ENCODE peak calls at places on chromosomes 7 and 10, in six cellular contexts. H is kidney epithelial cell, Y is IMR-90, R is GM23248, F is tibial artery, D is GM23338. T is an unnamed sample.
A peak's percentile ranks its signal among the peaks of the same experiment; 100 is the strongest.

GRCh38 chr7:6398943-6399342 is 48.8 kb downstream of the DAGLB start:
- DNase-seq in H (peak; percentile 34), Y (no peak), R (peak; percentile 31), F (no peak), D (peak; percentile 46), T (peak; percentile 86)

GRCh38 chr7:46352335-46352954 is 431.4 kb upstream of the IGFBP3 start:
- DNase-seq in H (peak; percentile 34), Y (peak; percentile 72), R (peak; percentile 74), F (no peak), D (peak; percentile 84), T (peak; percentile 59)

GRCh38 chr7:531777-532176 is 12.1 kb upstream of the PDGFA start:
- DNase-seq in H (no peak), Y (no peak), R (no peak), F (no peak), D (no peak), T (no peak)

GRCh38 chr10:119516381-119517234 is 25.9 kb downstream of the RGS10 start:
- DNase-seq in H (no peak), Y (no peak), R (no peak), F (no peak), D (no peak), T (no peak)

GRCh38 chr10:71780722-71781121 is 7.4 kb upstream of the VSIR start:
- DNase-seq in H (no peak), Y (no peak), R (no peak), F (no peak), D (peak; percentile 46), T (no peak)

GRCh38 chr10:77602231-77602912 is 35.2 kb downstream of the KCNMA1 start:
- DNase-seq in H (no peak), Y (peak; percentile 89), R (peak; percentile 41), F (no peak), D (no peak), T (no peak)

GRCh38 chr10:112842832-112843360 is 107.2 kb upstream of the TCF7L2 start:
- DNase-seq in H (peak; percentile 4), Y (peak; percentile 7), R (peak; percentile 6), F (no peak), D (no peak), T (no peak)

GRCh38 chr7:108118959-108119358 is 11.2 kb downstream of the LAMB4 start:
- DNase-seq in H (no peak), Y (no peak), R (no peak), F (no peak), D (peak; percentile 61), T (no peak)

GRCh38 chr7:157587051-157587450 is 250.2 kb downstream of the DNAJB6 start:
- DNase-seq in H (no peak), Y (no peak), R (no peak), F (no peak), D (no peak), T (no peak)

GRCh38 chr7:37915438-37915837 is 1.2 kb downstream of the SFRP4 start:
- DNase-seq in H (no peak), Y (no peak), R (no peak), F (no peak), D (no peak), T (no peak)

GRCh38 chr10:132193907-132194552 is 7.3 kb downstream of the DPYSL4 start:
- DNase-seq in H (no peak), Y (no peak), R (peak; percentile 43), F (no peak), D (no peak), T (no peak)

GRCh38 chr10:6990891-6991290 is 410.8 kb upstream of the PRKCQ start:
- DNase-seq in H (no peak), Y (no peak), R (no peak), F (no peak), D (no peak), T (no peak)

GRCh38 chr7:75884401-75884800 is 5.6 kb downstream of the RHBDD2 start:
- DNase-seq in H (no peak), Y (no peak), R (no peak), F (no peak), D (no peak), T (no peak)

GRCh38 chr7:102236592-102237287 is 49.9 kb upstream of the SH2B2 start:
- DNase-seq in H (peak; percentile 1), Y (peak; percentile 56), R (peak; percentile 80), F (peak; percentile 59), D (peak; percentile 89), T (peak; percentile 26)

GRCh38 chr10:102642553-102643345 is 1.5 kb upstream of the TRIM8 start:
- DNase-seq in H (no peak), Y (peak; percentile 56), R (peak; percentile 80), F (peak; percentile 73), D (peak; percentile 61), T (peak; percentile 59)

GRCh38 chr10:30589441-30589840 is 40.1 kb downstream of the LYZL2 start:
- DNase-seq in H (no peak), Y (no peak), R (no peak), F (peak; percentile 30), D (peak; percentile 13), T (no peak)

GRCh38 chr10:11454958-11455566 is 156.4 kb downstream of the USP6NL start:
- DNase-seq in H (no peak), Y (no peak), R (no peak), F (no peak), D (peak; percentile 64), T (no peak)

GRCh38 chr10:102341038-102341688 is 54.3 kb upstream of the NFKB2 start:
- DNase-seq in H (no peak), Y (peak; percentile 10), R (peak; percentile 36), F (no peak), D (no peak), T (peak; percentile 61)

GRCh38 chr10:113199459-113199858 is 249.4 kb downstream of the TCF7L2 start:
- DNase-seq in H (peak; percentile 16), Y (peak; percentile 75), R (peak; percentile 72), F (no peak), D (no peak), T (peak; percentile 38)

GRCh38 chr7:13990319-13990983 is 985 bp upstream of the ETV1 start:
- DNase-seq in H (no peak), Y (peak; percentile 37), R (peak; percentile 62), F (peak; percentile 54), D (peak; percentile 96), T (peak; percentile 16)

GRCh38 chr7:157404002-157404401 is 67.2 kb downstream of the DNAJB6 start:
- DNase-seq in H (no peak), Y (no peak), R (no peak), F (no peak), D (no peak), T (no peak)

GRCh38 chr10:11881477-11882417 is 58.6 kb downstream of the PROSER2 start:
- DNase-seq in H (no peak), Y (peak; percentile 23), R (peak; percentile 52), F (no peak), D (peak; percentile 79), T (peak; percentile 96)

GRCh38 chr7:108630002-108630401 is 60.3 kb downstream of the DNAJB9 start:
- DNase-seq in H (no peak), Y (peak; percentile 6), R (no peak), F (no peak), D (no peak), T (no peak)

GRCh38 chr7:82017334-82017943 is 247.6 kb upstream of the HGF start:
- DNase-seq in H (no peak), Y (peak; percentile 65), R (peak; percentile 63), F (no peak), D (peak; percentile 47), T (peak; percentile 41)

GRCh38 chr10:117170244-117170643 is 27.0 kb upstream of the KCNK18 start:
- DNase-seq in H (no peak), Y (no peak), R (peak; percentile 20), F (no peak), D (no peak), T (no peak)

GRCh38 chr10:117167346-117168134 is 29.5 kb upstream of the VAX1 start:
- DNase-seq in H (no peak), Y (no peak), R (no peak), F (no peak), D (no peak), T (no peak)

GRCh38 chr10:117168729-117169128 is 28.6 kb upstream of the KCNK18 start:
- DNase-seq in H (no peak), Y (no peak), R (no peak), F (no peak), D (peak; percentile 60), T (no peak)

GRCh38 chr10:117168135-117168674 is 29.1 kb upstream of the KCNK18 start:
- DNase-seq in H (no peak), Y (peak; percentile 10), R (peak; percentile 78), F (peak; percentile 41), D (peak; percentile 84), T (no peak)

DNA sequence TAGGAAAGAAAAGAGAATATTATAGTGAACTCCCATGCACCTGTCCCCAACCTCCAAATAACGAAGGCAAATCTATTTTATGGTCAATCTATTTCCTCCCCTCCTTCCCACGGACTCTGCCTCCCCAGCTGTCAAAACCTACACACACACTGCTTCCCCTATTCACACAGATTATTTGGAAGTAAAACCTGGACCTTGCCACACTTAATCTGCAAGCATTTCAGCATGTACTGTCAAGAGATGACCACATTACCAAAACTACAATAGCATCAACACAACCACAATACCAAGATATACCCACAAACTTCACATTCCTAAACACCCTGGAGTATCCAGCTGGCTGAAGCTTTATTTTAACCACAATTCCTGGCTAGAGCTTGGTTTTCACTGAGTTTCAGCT is 27.8 kb upstream of the KCNK18 start:
- DNase-seq in H (no peak), Y (no peak), R (no peak), F (no peak), D (no peak), T (no peak)
- H3K27me3 ChIP-seq in H (peaks cover 75% of the 10 kb centered on the region), Y (peaks cover 70% of the 10 kb centered on the region), R (peaks cover 80% of the 10 kb centered on the region), F (peaks cover 3% of the 10 kb centered on the region), D (peaks cover 100% of the 10 kb centered on the region), T (peaks cover 62% of the 10 kb centered on the region)

GRCh38 chr10:13529714-13529973 is 830 bp upstream of the BEND7 start:
- DNase-seq in H (no peak), Y (no peak), R (no peak), F (no peak), D (peak; percentile 16), T (no peak)
- H3K27me3 ChIP-seq in H (no peaks in the 10 kb centered on the region), Y (peaks cover 2% of the 10 kb centered on the region), R (peaks cover 3% of the 10 kb centered on the region), F (no peaks in the 10 kb centered on the region), D (peaks cover 59% of the 10 kb centered on the region), T (no peaks in the 10 kb centered on the region)

DNA sequence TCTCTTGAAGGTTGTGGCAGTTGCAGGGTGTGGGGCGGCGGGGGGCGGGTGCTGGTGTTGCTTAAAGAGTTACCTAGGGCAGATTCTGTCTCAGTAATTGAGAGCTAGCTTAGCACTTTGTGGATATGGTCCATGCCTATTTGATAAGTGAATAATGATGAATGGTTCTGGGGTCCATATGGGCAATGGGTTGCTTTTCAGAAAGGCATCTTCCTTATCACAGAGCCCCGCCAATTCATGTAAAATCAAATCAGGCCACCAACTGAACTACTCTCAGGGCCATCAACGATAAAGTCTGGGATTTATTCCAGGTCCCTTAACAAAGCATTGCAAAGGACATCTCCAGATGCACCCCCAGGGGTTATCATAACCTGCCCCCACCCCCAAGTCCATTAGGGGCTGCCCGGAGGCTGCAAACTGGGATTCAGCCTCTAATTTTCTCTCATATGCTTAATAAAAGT is 1.8 kb upstream of the PRRT4 start:
- DNase-seq in H (no peak), Y (no peak), R (no peak), F (no peak), D (no peak), T (no peak)
- H3K27me3 ChIP-seq in H (peaks cover 53% of the 10 kb centered on the region), Y (peaks cover 78% of the 10 kb centered on the region), R (peaks cover 71% of the 10 kb centered on the region), F (no peaks in the 10 kb centered on the region), D (peaks cover 99% of the 10 kb centered on the region), T (peaks cover 2% of the 10 kb centered on the region)

DNA sequence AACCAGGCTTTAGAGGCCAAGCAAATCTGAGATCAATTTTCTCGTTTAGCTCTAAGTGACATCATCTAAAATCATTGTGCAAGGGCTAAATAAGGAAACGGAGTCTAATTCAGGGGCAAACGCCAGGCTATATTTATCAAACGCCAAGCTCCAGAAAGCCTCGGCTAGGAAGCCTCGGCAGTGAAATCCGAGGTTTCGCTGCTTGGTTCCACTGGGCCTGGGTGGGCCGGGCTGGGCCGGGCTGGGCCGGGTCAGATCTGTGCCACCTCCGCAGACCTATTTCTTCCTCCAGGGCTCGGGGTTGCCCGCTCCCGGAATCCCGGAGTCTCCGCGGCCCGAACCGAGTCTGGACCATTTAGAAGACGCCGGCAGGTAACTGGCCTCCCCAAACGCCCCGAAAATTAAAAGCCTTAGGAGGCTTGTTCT is 459 bp upstream of the FEZF1 start:
- DNase-seq in H (no peak), Y (no peak), R (peak; percentile 36), F (no peak), D (peak; percentile 60), T (peak; percentile 13)
- H3K27me3 ChIP-seq in H (peaks cover 90% of the 10 kb centered on the region), Y (peaks cover 79% of the 10 kb centered on the region), R (peaks cover 96% of the 10 kb centered on the region), F (peaks cover 6% of the 10 kb centered on the region), D (peaks cover 100% of the 10 kb centered on the region), T (peaks cover 75% of the 10 kb centered on the region)

T was measured in bronchial epithelial cell.